ENCODE peak calls at places on chromosomes 4 and X, in nine cellular contexts. G is colonic mucosa, A is kidney, V is tibial artery, S is psoas muscle, M is right atrium auricular region, Y is stomach, U is neural progenitor cell, J is GM12878. D is an unnamed sample. For H3K9me3, the result is how much of the 10 kb centered on the place peaks cover.

GRCh38 chrX:113330416-113330815 is 489.8 kb upstream of the AMOT start:
- DNase-seq in M (no peak), V (no peak), Y (no peak), J (no peak), S (no peak), G (no peak), A (no peak), U (no peak), D (no peak)

GRCh38 chr4:38730830-38731646 is 51.8 kb downstream of the TLR10 start:
- DNase-seq in J (peak), M (peak), Y (peak), S (peak), U (peak), V (peak), G (peak), A (peak), D (no peak)

GRCh38 chr4:152729466-152729865 is 49.7 kb upstream of the TMEM154 start:
- DNase-seq in J (no peak), Y (no peak), S (no peak), A (no peak), M (no peak), G (no peak), V (no peak), U (no peak), D (no peak)

GRCh38 chr4:5955856-5956255 is 62.4 kb downstream of the C4orf50 start:
- DNase-seq in V (no peak), G (no peak), J (peak), U (no peak), A (no peak), Y (no peak), M (no peak), S (no peak), D (no peak)

GRCh38 chrX:139826065-139827044 is 106.5 kb downstream of the ATP11C start:
- DNase-seq in Y (no peak), A (no peak), S (no peak), M (no peak), U (no peak), G (no peak), J (no peak), V (peak), D (no peak)

GRCh38 chr4:147734496-147734895 is 2.6 kb downstream of the ARHGAP10 start:
- DNase-seq in M (no peak), U (no peak), V (no peak), G (no peak), J (no peak), S (no peak), A (no peak), Y (no peak), D (no peak)

GRCh38 chrX:112636288-112636687 is 43.5 kb downstream of the LHFPL1 start:
- DNase-seq in M (no peak), Y (no peak), V (no peak), S (no peak), J (no peak), A (no peak), G (no peak), U (no peak), D (no peak)

GRCh38 chr4:168634276-168634802 is 137.5 kb downstream of the PALLD start:
- DNase-seq in Y (no peak), S (no peak), V (no peak), A (no peak), G (no peak), J (no peak), U (peak), M (no peak), D (no peak)

GRCh38 chr4:150235317-150235716 is 157.1 kb downstream of the DCLK2 start:
- DNase-seq in V (no peak), U (no peak), Y (no peak), G (no peak), M (no peak), S (no peak), J (no peak), A (no peak), D (no peak)

GRCh38 chrX:111005151-111005550 is 90.8 kb upstream of the PAK3 start:
- DNase-seq in Y (no peak), M (no peak), V (no peak), J (no peak), U (peak), G (no peak), S (no peak), A (no peak), D (no peak)

GRCh38 chr4:52822583-52823477 is 39.3 kb upstream of the RASL11B start:
- DNase-seq in M (no peak), U (no peak), J (no peak), A (no peak), V (no peak), G (no peak), S (no peak), Y (no peak), D (no peak)

GRCh38 chr4:147933316-147933715 is 201.4 kb downstream of the ARHGAP10 start:
- DNase-seq in S (no peak), J (no peak), Y (no peak), G (no peak), U (peak), M (no peak), A (no peak), V (no peak), D (no peak)

GRCh38 chr4:15186149-15186548 is 183.9 kb downstream of the CPEB2 start:
- DNase-seq in Y (no peak), V (no peak), A (no peak), U (no peak), M (no peak), S (no peak), G (no peak), J (no peak), D (no peak)

GRCh38 chr4:65416875-65417274 is 253.4 kb downstream of the EPHA5 start:
- DNase-seq in J (no peak), S (no peak), G (peak), U (peak), M (no peak), A (peak), V (no peak), Y (peak), D (no peak)

GRCh38 chr4:80798082-80798481 is 232.4 kb upstream of the BMP3 start:
- DNase-seq in Y (no peak), M (no peak), U (no peak), G (no peak), S (no peak), A (no peak), V (no peak), J (no peak), D (no peak)

GRCh38 chr4:177444911-177445736 is 2.9 kb upstream of the AGA start:
- DNase-seq in U (no peak), J (no peak), S (no peak), G (peak), M (no peak), Y (no peak), A (no peak), V (no peak), D (no peak)

GRCh38 chrX:71958281-71958675 is 47.6 kb downstream of the NHSL2 start:
- DNase-seq in G (no peak), U (peak), V (no peak), Y (no peak), M (no peak), S (no peak), J (no peak), A (no peak), D (no peak)

GRCh38 chrX:134671207-134671750 is 13.0 kb upstream of the PLAC1 start:
- DNase-seq in S (no peak), U (no peak), G (no peak), Y (no peak), M (no peak), J (no peak), A (no peak), V (no peak), D (no peak)

GRCh38 chrX:70508296-70508911 is 63.8 kb downstream of the DLG3 start:
- DNase-seq in G (no peak), U (peak), A (no peak), V (no peak), J (no peak), S (no peak), M (no peak), Y (no peak), D (no peak)
- H3K9me3 ChIP-seq in G (under half), U (under half), A (under half), V (under half), J (under half), S (under half), M (under half), Y (under half), D (under half)

GRCh38 chr4:156636398-156636797 is 335.2 kb downstream of the PDGFC start:
- DNase-seq in S (no peak), Y (no peak), M (no peak), J (no peak), V (no peak), U (no peak), G (no peak), A (no peak), D (no peak)

GRCh38 chr4:156642161-156642560 is 329.4 kb downstream of the PDGFC start:
- DNase-seq in S (no peak), U (no peak), Y (no peak), A (no peak), G (no peak), M (no peak), J (no peak), V (no peak), D (no peak)

GRCh38 chr4:156635046-156635445 is 336.6 kb downstream of the PDGFC start:
- DNase-seq in J (no peak), V (no peak), A (no peak), U (no peak), G (no peak), S (no peak), M (no peak), Y (no peak), D (no peak)

GRCh38 chr4:156638332-156638731 is 333.3 kb downstream of the PDGFC start:
- DNase-seq in A (no peak), G (no peak), Y (no peak), S (no peak), M (no peak), U (no peak), V (no peak), J (no peak), D (no peak)

GRCh38 chr4:156638925-156639605 is 332.5 kb downstream of the PDGFC start:
- DNase-seq in S (no peak), V (no peak), A (no peak), U (no peak), Y (no peak), G (no peak), J (no peak), M (no peak), D (no peak)
- H3K27ac ChIP-seq in S (no peak), V (no peak), A (no peak), U (no peak), Y (no peak), G (no peak), J (no peak), M (no peak), D (no peak)

GRCh38 chr4:123244233-123244632 is 152.4 kb upstream of the SPRY1 start:
- DNase-seq in S (peak), Y (peak), A (peak), U (peak), G (no peak), M (peak), J (no peak), V (peak), D (no peak)
- TF ChIP-seq CTCF in S (no peak), Y (no peak), A (peak), U (no peak), G (no peak), M (peak), J (no peak), V (peak), D (peak)

GRCh38 chr4:99863-100262 is 24.4 kb upstream of the ZNF718 start:
- DNase-seq in J (no peak), S (no peak), G (no peak), U (no peak), A (no peak), Y (no peak), M (no peak), V (no peak), D (no peak)
- H3K9me3 ChIP-seq in J (under half), S (half or more), G (under half), U (under half), A (under half), Y (half or more), M (under half), V (half or more), D (under half)

GRCh38 chr4:98565646-98566403 is 92.6 kb downstream of the TSPAN5 start:
- DNase-seq in J (no peak), Y (no peak), S (no peak), M (no peak), V (no peak), G (no peak), U (no peak), A (no peak), D (no peak)
- H3K27ac ChIP-seq in J (no peak), Y (no peak), S (no peak), M (no peak), V (no peak), G (no peak), U (peak), A (no peak), D (no peak)

GRCh38 chr4:37299468-37299867 is 54.9 kb downstream of the NWD2 start:
- DNase-seq in Y (no peak), A (no peak), M (no peak), G (no peak), V (no peak), U (no peak), J (no peak), S (no peak), D (no peak)
- TF ChIP-seq CTCF in Y (no peak), A (no peak), M (no peak), G (no peak), V (no peak), U (no peak), J (no peak), S (no peak), D (no peak)

GRCh38 chr4:568962-569361 is 7.1 kb downstream of the TMEM271 start:
- DNase-seq in S (no peak), J (no peak), A (no peak), G (no peak), Y (no peak), V (no peak), M (no peak), U (no peak), D (no peak)
- H3K9me3 ChIP-seq in S (under half), J (under half), A (under half), G (under half), Y (under half), V (under half), M (under half), U (under half), D (under half)

GRCh38 chr4:55758570-55758969 is 61.0 kb upstream of the EXOC1L start:
- DNase-seq in A (no peak), Y (no peak), M (no peak), U (no peak), V (no peak), G (peak), S (no peak), J (no peak), D (no peak)
- H3K27ac ChIP-seq in A (no peak), Y (no peak), M (no peak), U (no peak), V (no peak), G (peak), S (no peak), J (no peak), D (no peak)

GRCh38 chr4:89137231-89137630 is 25.9 kb downstream of the TIGD2 start:
- DNase-seq in S (no peak), U (no peak), Y (no peak), G (no peak), A (no peak), J (no peak), M (no peak), V (no peak), D (no peak)
- TF ChIP-seq CTCF in S (no peak), U (no peak), Y (no peak), G (no peak), A (no peak), J (no peak), M (no peak), V (no peak), D (no peak)

GRCh38 chrX:155938132-155938531 is 57.0 kb downstream of the VAMP7 start:
- DNase-seq in G (no peak), U (no peak), J (no peak), A (no peak), M (no peak), S (no peak), V (no peak), Y (no peak), D (no peak)
- H3K9me3 ChIP-seq in G (under half), U (under half), J (under half), A (under half), M (under half), S (under half), V (under half), Y (under half), D (under half)

D was measured in RWPE2.